ENCODE peak calls at places on chromosomes 11 and 22, in seven cellular contexts. Q, B, X, E, V, T and R are unnamed samples.

GRCh38 chr22:46791201-46791731 is 28.8 kb downstream of the TBC1D22A start:
- DNase-seq in Q (peak), B (no peak), X (no peak), E (peak), V (peak), T (no peak), R (no peak)

GRCh38 chr22:18095101-18095805 is 15.4 kb upstream of the TUBA8 start:
- DNase-seq in Q (no peak), B (no peak), X (no peak), E (no peak), V (peak), T (no peak), R (no peak)

GRCh38 chr11:70912226-70912840 is 340.0 kb downstream of the SHANK2 start:
- DNase-seq in Q (no peak), B (no peak), X (no peak), E (peak), V (peak), T (no peak), R (no peak)

GRCh38 chr11:30255637-30256036 is 24.8 kb downstream of the FSHB start:
- DNase-seq in Q (no peak), B (no peak), X (no peak), E (no peak), V (no peak), T (no peak), R (no peak)

GRCh38 chr11:80593981-80594380 is 1153.2 kb upstream of the TENM4 start:
- DNase-seq in Q (no peak), B (no peak), X (no peak), E (peak), V (peak), T (no peak), R (no peak)

GRCh38 chr11:74024630-74025029 is 15.7 kb upstream of the UCP3 start:
- DNase-seq in Q (no peak), B (peak), X (peak), E (peak), V (peak), T (no peak), R (no peak)

GRCh38 chr11:77151804-77152513 is 23.9 kb downstream of the MYO7A start:
- DNase-seq in Q (no peak), B (no peak), X (no peak), E (peak), V (peak), T (no peak), R (no peak)

GRCh38 chr11:36385121-36385530 is 89.0 kb downstream of the PRR5L start:
- DNase-seq in Q (no peak), B (no peak), X (no peak), E (peak), V (peak), T (no peak), R (no peak)

GRCh38 chr11:63017306-63017974 is 1.8 kb upstream of the SLC22A8 start:
- DNase-seq in Q (no peak), B (no peak), X (no peak), E (no peak), V (peak), T (no peak), R (no peak)

GRCh38 chr11:1888811-1889526 is 2.7 kb downstream of the PRR33 start:
- DNase-seq in Q (no peak), B (peak), X (no peak), E (no peak), V (no peak), T (no peak), R (peak)

GRCh38 chr11:113465786-113466185 is 9.4 kb downstream of the DRD2 start:
- DNase-seq in Q (no peak), B (no peak), X (no peak), E (no peak), V (no peak), T (no peak), R (no peak)

GRCh38 chr11:86230921-86231320 is 13.6 kb upstream of the EED start:
- DNase-seq in Q (no peak), B (no peak), X (no peak), E (no peak), V (no peak), T (no peak), R (no peak)

GRCh38 chr22:30609260-30610185 is 2.5 kb downstream of the TCN2 start:
- DNase-seq in Q (no peak), B (no peak), X (no peak), E (peak), V (peak), T (no peak), R (peak)

GRCh38 chr11:43963221-43963620 is 20.8 kb downstream of the C11orf96 start:
- DNase-seq in Q (no peak), B (no peak), X (no peak), E (no peak), V (no peak), T (peak), R (no peak)

GRCh38 chr11:124415356-124415923 is 9.2 kb downstream of the OR8B4 start:
- DNase-seq in Q (no peak), B (no peak), X (no peak), E (peak), V (peak), T (no peak), R (no peak)

GRCh38 chr11:102727890-102728289 is 3.1 kb upstream of the MMP8 start:
- DNase-seq in Q (no peak), B (no peak), X (no peak), E (peak), V (peak), T (no peak), R (no peak)

GRCh38 chr11:64037027-64037633 is 1.4 kb downstream of the FLRT1 start:
- DNase-seq in Q (peak), B (no peak), X (no peak), E (no peak), V (no peak), T (no peak), R (no peak)

GRCh38 chr11:115518983-115519382 is 14.8 kb upstream of the CADM1 start:
- DNase-seq in Q (no peak), B (no peak), X (no peak), E (no peak), V (no peak), T (no peak), R (no peak)

GRCh38 chr11:102451693-102452460 is 688 bp downstream of the TMEM123 start:
- DNase-seq in Q (peak), B (peak), X (peak), E (peak), V (peak), T (no peak), R (peak)

DNA sequence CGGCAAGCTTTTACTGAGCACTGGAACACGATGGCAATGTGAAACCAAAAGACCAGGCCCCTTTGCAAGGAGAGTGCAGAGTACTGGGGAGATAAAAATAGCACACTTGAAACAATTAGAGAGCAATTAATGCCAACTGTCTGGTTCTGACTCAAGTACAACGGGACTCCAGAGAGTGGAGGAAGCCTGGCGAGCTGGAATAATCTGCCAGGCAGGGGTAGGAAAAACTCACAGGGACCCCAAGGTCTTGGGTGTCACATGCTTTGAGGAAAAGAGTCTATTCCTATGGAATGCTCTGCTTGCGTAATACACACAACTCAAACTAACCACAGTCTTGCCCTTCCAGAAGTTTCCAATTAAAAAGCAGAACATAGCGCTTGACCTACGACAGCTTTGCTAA is 113.0 kb upstream of the CLMP start:
- DNase-seq in Q (no peak), B (no peak), X (no peak), E (peak), V (peak), T (no peak), R (no peak)
- H3K27ac ChIP-seq in Q (no peak), B (no peak), X (no peak), E (no peak), V (no peak), T (no peak), R (no peak)

DNA sequence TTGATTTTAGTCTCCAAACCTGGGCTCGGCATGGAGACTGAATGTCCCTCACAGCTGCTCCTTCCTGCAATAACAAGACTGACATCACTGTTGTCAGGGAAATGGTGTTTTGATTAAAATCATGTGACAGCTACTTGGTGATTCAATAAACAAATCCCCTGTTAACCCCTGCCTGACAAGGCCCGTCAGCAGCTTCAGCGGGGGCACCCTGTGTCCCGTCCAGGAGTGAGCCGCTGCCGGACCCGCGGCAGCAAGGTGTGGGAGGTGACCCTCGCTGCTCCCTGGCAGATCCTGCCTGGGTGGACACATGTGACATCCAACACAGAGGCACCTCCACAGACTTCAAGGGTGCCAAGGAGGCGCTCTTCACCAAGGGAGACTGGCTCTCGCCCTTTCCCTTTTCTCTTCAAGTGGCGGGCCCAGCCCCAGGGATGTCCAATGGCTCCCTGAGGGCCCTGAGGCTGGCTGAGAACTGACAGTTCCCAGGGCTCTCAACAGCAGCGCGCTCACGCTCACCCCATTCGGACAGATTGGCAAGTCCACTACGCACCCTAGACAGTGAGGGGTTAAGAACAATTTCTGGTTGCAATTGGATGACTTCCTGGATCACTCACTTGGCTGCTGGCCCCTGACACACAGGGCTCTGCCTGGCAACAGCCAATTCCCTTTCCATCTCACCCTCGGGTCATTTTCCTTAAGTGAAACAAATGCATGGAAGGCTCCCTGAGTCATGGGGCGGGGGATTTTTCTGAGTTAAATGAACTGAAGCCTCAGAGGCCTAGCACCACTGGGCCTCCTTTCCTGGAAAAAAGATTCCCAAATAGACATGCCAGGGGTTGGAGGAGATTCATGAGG is 30.7 kb downstream of the PPP2R1B start:
- DNase-seq in Q (peak), B (peak), X (no peak), E (peak), V (peak), T (peak), R (peak)
- H3K27ac ChIP-seq in Q (peak), B (peak), X (peak), E (peak), V (peak), T (peak), R (peak)

GRCh38 chr22:45552580-45553332 is 50.1 kb downstream of the FBLN1 start:
- DNase-seq in Q (no peak), B (peak), X (peak), E (peak), V (peak), T (no peak), R (peak)
- H3K27ac ChIP-seq in Q (peak), B (peak), X (peak), E (peak), V (peak), T (peak), R (peak)

GRCh38 chr22:38103641-38104040 is 6.8 kb downstream of the BAIAP2L2 start:
- DNase-seq in Q (no peak), B (no peak), X (no peak), E (no peak), V (no peak), T (no peak), R (no peak)

GRCh38 chr22:38108561-38109319 is 1.7 kb downstream of the BAIAP2L2 start:
- DNase-seq in Q (no peak), B (no peak), X (no peak), E (no peak), V (no peak), T (no peak), R (no peak)

GRCh38 chr22:38107692-38108515 is 2.6 kb downstream of the BAIAP2L2 start:
- DNase-seq in Q (no peak), B (no peak), X (peak), E (no peak), V (no peak), T (no peak), R (no peak)

GRCh38 chr22:38106814-38107578 is 3.5 kb downstream of the BAIAP2L2 start:
- DNase-seq in Q (no peak), B (no peak), X (no peak), E (no peak), V (no peak), T (no peak), R (no peak)

DNA sequence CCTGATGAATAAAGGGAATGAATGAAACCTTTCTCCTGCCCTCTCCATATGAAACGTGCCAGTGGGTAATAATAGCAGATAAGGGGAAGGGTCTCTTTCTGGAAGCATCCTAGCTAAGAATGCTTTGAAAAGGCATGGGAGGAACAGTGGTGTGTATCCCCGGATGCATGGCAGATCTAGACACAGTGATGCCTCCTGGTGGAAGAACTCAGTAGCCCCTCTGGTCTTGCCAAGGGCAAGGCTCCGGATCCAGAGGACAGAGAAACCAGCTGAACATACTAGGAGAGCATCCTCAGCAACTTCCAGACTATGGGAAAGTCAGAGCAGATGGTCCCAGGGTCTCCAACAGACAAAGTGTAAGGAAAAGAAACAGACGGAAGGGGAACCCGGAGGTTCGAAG is 6.4 kb downstream of the BAIAP2L2 start:
- DNase-seq in Q (no peak), B (no peak), X (no peak), E (no peak), V (no peak), T (no peak), R (no peak)
- H3K27ac ChIP-seq in Q (no peak), B (no peak), X (no peak), E (no peak), V (no peak), T (no peak), R (no peak)

DNA sequence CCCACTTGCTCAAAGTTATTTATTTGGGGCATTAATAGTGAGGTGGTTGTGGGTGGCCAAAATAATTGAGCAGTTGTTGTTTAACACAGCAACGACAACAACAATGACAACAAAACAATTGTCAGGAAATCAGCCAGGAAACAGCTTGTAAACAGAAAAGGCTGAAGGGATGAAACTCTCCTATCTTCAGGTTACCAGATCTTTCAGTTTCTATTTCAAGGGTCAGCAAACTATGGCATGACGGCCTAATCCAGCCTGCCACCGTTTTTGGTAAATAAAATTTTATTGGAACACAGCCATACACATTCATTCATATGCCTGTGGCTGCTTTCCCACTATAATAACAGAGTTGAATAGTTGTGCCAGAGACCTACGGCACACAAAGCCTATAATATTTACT is 76.2 kb upstream of the MTMR2 start:
- DNase-seq in Q (no peak), B (no peak), X (no peak), E (no peak), V (no peak), T (no peak), R (no peak)
- H3K27ac ChIP-seq in Q (peak), B (peak), X (no peak), E (peak), V (peak), T (peak), R (peak)

GRCh38 chr11:61297341-61297740 is 2.2 kb upstream of the VWCE start:
- DNase-seq in Q (no peak), B (no peak), X (no peak), E (peak), V (peak), T (no peak), R (peak)

GRCh38 chr11:61298663-61299244 is 3.6 kb upstream of the VWCE start:
- DNase-seq in Q (no peak), B (no peak), X (no peak), E (no peak), V (peak), T (no peak), R (no peak)

GRCh38 chr11:61295596-61295926 is 445 bp upstream of the VWCE start:
- DNase-seq in Q (no peak), B (no peak), X (no peak), E (no peak), V (no peak), T (no peak), R (no peak)

GRCh38 chr11:61294717-61295595 is at the start of gene VWCE:
- DNase-seq in Q (no peak), B (no peak), X (peak), E (peak), V (peak), T (peak), R (peak)

GRCh38 chr11:61297741-61298140 is 2.6 kb upstream of the VWCE start:
- DNase-seq in Q (no peak), B (no peak), X (no peak), E (peak), V (peak), T (no peak), R (peak)
- H3K27ac ChIP-seq in Q (peak), B (peak), X (no peak), E (peak), V (peak), T (peak), R (no peak)